ENCODE peak calls at places on chromosome 7, in five cellular contexts. I is K562, E is IMR-90, R is HepG2, L is GM12878. K is an unnamed sample.

GRCh38 chr7:77684030-77684429 is 12.2 kb upstream of the RSBN1L start:
- DNase-seq in I (no peak), E (peak), R (no peak), L (no peak), K (no peak)

GRCh38 chr7:14995774-14996173 is 93.2 kb upstream of the DGKB start:
- DNase-seq in L (no peak), I (no peak), E (no peak), R (no peak), K (no peak)

GRCh38 chr7:79340212-79340611 is 113.3 kb downstream of the MAGI2 start:
- DNase-seq in E (peak), L (no peak), R (no peak), I (no peak), K (no peak)

GRCh38 chr7:41720886-41721285 is 18.0 kb upstream of the INHBA start:
- DNase-seq in I (no peak), E (no peak), R (no peak), L (no peak), K (no peak)

GRCh38 chr7:47404005-47404404 is 177.9 kb downstream of the TNS3 start:
- DNase-seq in E (peak), I (no peak), R (no peak), L (no peak), K (no peak)

GRCh38 chr7:141242568-141242967 is 168.7 kb downstream of the TMEM178B start:
- DNase-seq in I (no peak), E (no peak), L (no peak), R (no peak), K (no peak)

GRCh38 chr7:130417215-130417614 is 23.6 kb downstream of the CEP41 start:
- DNase-seq in E (no peak), I (no peak), R (no peak), L (no peak), K (no peak)

GRCh38 chr7:71290382-71290781 is 158.4 kb downstream of the GALNT17 start:
- DNase-seq in R (no peak), L (no peak), E (no peak), I (no peak), K (no peak)

GRCh38 chr7:40763319-40764287 is 628.8 kb downstream of the SUGCT start:
- DNase-seq in R (no peak), L (no peak), I (no peak), E (peak), K (peak)

GRCh38 chr7:115230882-115231508 is 309.1 kb downstream of the MDFIC start:
- DNase-seq in I (no peak), R (peak), L (no peak), E (peak), K (no peak)

GRCh38 chr7:131322046-131322445 is 5.6 kb upstream of the MKLN1 start:
- DNase-seq in E (no peak), R (no peak), L (no peak), I (no peak), K (no peak)

GRCh38 chr7:136869006-136869961 is 832 bp downstream of the CHRM2 start:
- DNase-seq in I (no peak), R (no peak), E (peak), L (no peak), K (peak)

GRCh38 chr7:75639893-75640600 is 98.7 kb downstream of the HIP1 start:
- DNase-seq in R (no peak), E (no peak), I (peak), L (no peak), K (no peak)

GRCh38 chr7:77479536-77480088 is 57.5 kb upstream of the PTPN12 start:
- DNase-seq in R (peak), E (peak), I (no peak), L (no peak), K (no peak)

GRCh38 chr7:23294549-23295400 is 4.4 kb upstream of the MALSU1 start:
- DNase-seq in R (peak), I (no peak), L (no peak), E (no peak), K (no peak)

GRCh38 chr7:18119985-18120384 is 92.3 kb upstream of the PRPS1L1 start:
- DNase-seq in R (no peak), L (no peak), I (no peak), E (peak), K (no peak)

GRCh38 chr7:28293529-28293835 is 112.9 kb upstream of the JAZF1 start:
- DNase-seq in L (no peak), I (no peak), E (no peak), R (no peak), K (no peak)

GRCh38 chr7:99623702-99624447 is 7.1 kb downstream of the ZSCAN25 start:
- DNase-seq in L (no peak), I (no peak), R (no peak), E (no peak), K (no peak)

GRCh38 chr7:39493929-39494328 is 72.3 kb upstream of the YAE1 start:
- DNase-seq in E (no peak), R (no peak), I (no peak), L (no peak), K (no peak)

DNA sequence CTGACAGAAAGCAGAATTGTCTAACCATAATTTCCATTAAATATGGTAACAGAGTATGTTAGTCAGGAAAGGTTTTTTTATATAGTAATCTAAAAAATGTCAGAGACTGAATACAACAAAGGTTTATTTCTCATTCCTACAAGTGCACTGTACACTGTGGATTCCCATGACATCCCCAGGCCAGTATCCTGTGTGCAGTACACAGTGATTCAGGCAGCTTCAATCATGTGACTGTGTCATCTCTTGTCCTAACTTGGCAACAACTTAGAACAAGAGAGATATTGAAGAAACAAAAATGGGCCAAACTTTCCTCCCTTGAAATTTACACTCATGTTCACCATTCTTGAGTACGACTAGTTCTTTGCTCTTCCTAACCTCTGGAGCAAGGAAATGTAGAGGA is 189.8 kb upstream of the SEMA3A start:
- DNase-seq in I (no peak), E (peak), R (no peak), L (no peak), K (no peak)
- TF ChIP-seq MXI1 in I (no peak), E (no peak), R (no peak), L (no peak), K (no peak)

DNA sequence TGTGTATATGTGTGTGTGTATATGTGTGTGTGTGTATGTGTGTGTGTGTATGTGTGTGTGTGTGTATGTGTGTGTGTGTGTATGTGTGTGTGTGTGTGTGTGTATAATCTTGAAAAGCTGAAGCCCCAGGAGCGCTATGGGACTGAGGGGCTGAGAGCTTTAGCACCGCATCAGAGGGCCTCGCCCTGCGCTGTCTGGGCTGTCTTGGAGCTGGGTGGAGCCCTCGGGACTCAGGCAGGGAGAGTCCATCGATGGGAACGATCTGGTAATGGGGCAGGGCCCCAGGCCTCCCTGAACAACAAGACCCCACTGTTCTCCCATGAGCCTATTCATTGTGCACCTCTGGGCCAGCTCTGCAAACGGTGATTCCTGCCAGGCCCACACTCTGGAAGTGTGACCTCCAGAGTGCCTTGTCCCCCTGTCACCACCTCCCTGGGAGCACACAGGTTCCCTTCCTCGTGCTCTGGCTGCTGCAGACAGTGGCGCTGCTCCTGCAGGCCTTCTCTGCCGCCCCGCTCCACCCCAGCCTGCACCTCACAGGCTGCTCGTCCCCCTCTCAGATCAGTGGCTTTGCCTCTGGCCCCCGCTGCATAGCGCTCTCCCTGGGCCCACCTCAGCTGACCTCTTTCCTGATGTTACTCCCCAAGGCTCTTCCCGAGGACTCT is 542.3 kb upstream of the FOXK1 start:
- DNase-seq in E (no peak), R (no peak), I (no peak), L (no peak), K (no peak)
- TF ChIP-seq MXI1 in E (no peak), R (no peak), I (no peak), L (no peak), K (no peak)

DNA sequence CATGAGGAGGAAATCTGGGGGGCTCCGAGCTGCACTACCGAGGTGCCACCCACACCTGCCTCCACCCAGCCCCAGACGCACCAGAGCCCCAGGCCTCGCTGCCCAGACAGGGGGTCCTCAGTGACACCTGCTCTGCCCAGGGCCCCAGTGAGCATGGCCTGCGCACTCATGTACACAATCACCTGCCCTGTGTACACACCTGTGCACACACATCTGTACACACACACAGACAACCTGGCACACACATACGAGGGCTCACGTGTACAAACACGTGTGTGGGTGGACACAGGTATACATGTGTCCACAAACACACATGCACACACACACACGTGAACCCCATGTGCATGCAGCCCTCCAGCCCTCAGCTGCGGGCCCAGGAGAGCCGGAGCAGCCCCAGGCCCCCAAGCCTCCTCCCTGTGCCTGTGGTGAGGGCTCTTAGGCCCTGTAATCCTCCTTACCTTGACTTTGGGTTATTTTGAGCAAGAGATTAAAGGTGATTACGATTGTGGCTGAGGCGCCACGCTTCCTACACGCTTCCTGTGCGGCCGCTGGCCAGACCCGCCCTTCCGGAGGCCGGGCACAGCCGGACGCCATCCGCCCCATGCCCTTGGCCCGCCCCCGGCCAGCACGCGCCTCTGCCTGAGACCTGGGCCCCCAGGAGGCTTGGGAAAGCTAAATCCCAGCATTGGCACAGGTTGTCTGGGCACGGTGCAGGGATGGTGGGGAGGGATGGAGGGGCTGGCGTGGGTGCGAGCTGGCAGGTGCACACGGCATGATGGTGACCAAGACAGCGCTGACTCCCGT is 71.9 kb downstream of the ELFN1 start:
- DNase-seq in I (peak), E (no peak), L (no peak), R (no peak), K (peak)
- TF ChIP-seq MXI1 in I (no peak), E (no peak), L (no peak), R (peak), K (no peak)

GRCh38 chr7:157946398-157947060 is 609.7 kb downstream of the DNAJB6 start:
- DNase-seq in I (no peak), E (no peak), R (no peak), L (no peak), K (no peak)

GRCh38 chr7:157943561-157943960 is 606.8 kb downstream of the DNAJB6 start:
- DNase-seq in I (no peak), L (no peak), E (no peak), R (no peak), K (no peak)

GRCh38 chr7:157944734-157945291 is 608.0 kb downstream of the DNAJB6 start:
- DNase-seq in I (no peak), R (peak), E (no peak), L (no peak), K (no peak)

GRCh38 chr7:157945401-157945800 is 608.6 kb downstream of the DNAJB6 start:
- DNase-seq in R (no peak), E (no peak), L (no peak), I (no peak), K (no peak)

GRCh38 chr7:157944051-157944450 is 607.2 kb downstream of the DNAJB6 start:
- DNase-seq in R (no peak), E (no peak), I (no peak), L (no peak), K (no peak)
- TF ChIP-seq MXI1 in R (no peak), E (no peak), I (no peak), L (no peak), K (no peak)

GRCh38 chr7:133315332-133316040 is 62.6 kb downstream of the EXOC4 start:
- DNase-seq in R (no peak), E (peak), I (no peak), L (no peak), K (no peak)
- TF ChIP-seq MXI1 in R (no peak), E (no peak), I (no peak), L (no peak), K (no peak)

GRCh38 chr7:92119213-92119759 is 15.0 kb downstream of the CYP51A1 start:
- DNase-seq in R (no peak), E (no peak), I (no peak), L (no peak), K (no peak)
- TF ChIP-seq MXI1 in R (no peak), E (no peak), I (no peak), L (no peak), K (no peak)